ENCODE peak calls at places on chromosomes 13 and 19, in seven cellular contexts. N is NCI-H2029 treated with DMSO at 0.1 percent for 48 hours, S is HCT116, J is substantia nigra, K is AG04450, L is stomach, F is fibroblast of pulmonary artery. V is an unnamed sample.

GRCh38 chr19:29483944-29484581 is 41.7 kb upstream of the VSTM2B start:
- DNase-seq in K (no peak), L (no peak), N (no peak), F (no peak), J (no peak), S (no peak), V (no peak)

GRCh38 chr13:51862965-51863364 is 1.2 kb downstream of the CCDC70 start:
- DNase-seq in F (no peak), N (no peak), L (no peak), S (no peak), K (no peak), J (no peak), V (no peak)

GRCh38 chr19:447816-448546 is 12.9 kb downstream of the SHC2 start:
- DNase-seq in S (no peak), F (peak), N (no peak), J (no peak), K (no peak), L (no peak), V (no peak)

GRCh38 chr19:19860756-19861390 is 4.8 kb upstream of the ZNF253 start:
- DNase-seq in J (no peak), F (no peak), K (no peak), N (peak), S (no peak), L (no peak), V (no peak)

GRCh38 chr13:110957181-110957884 is 42.5 kb upstream of the ANKRD10 start:
- DNase-seq in K (no peak), J (no peak), S (peak), L (no peak), N (no peak), F (no peak), V (no peak)

GRCh38 chr19:18439025-18439909 is 1.3 kb upstream of the ISYNA1 start:
- DNase-seq in N (no peak), S (no peak), K (no peak), L (peak), J (no peak), F (peak), V (peak)

GRCh38 chr19:10848208-10848843 is at the start of gene C19orf38:
- DNase-seq in J (no peak), F (peak), K (no peak), S (no peak), N (no peak), L (no peak), V (no peak)

GRCh38 chr19:17525141-17525540 is 13.7 kb downstream of the PGLS start:
- DNase-seq in J (no peak), S (no peak), L (no peak), K (no peak), N (no peak), F (no peak), V (no peak)

GRCh38 chr19:36436531-36436930 is 18.1 kb upstream of the ZFP82 start:
- DNase-seq in K (no peak), L (no peak), J (no peak), S (no peak), N (no peak), F (peak), V (no peak)

GRCh38 chr19:55486971-55487883 is 1.0 kb upstream of the SSC5D start:
- DNase-seq in N (no peak), K (peak), S (no peak), F (peak), L (no peak), J (no peak), V (peak)

GRCh38 chr19:29201849-29202248 is 11.1 kb downstream of the UQCRFS1 start:
- DNase-seq in F (no peak), S (no peak), L (no peak), N (no peak), K (no peak), J (no peak), V (no peak)

GRCh38 chr19:43639507-43640423 is at the start of gene CADM4:
- DNase-seq in L (peak), J (peak), K (no peak), F (no peak), N (no peak), S (no peak), V (no peak)

GRCh38 chr13:35818577-35819165 is 312.5 kb downstream of the DCLK1 start:
- DNase-seq in L (no peak), N (peak), J (no peak), S (peak), K (no peak), F (peak), V (no peak)

GRCh38 chr13:79686441-79686840 is 205.5 kb downstream of the NDFIP2 start:
- DNase-seq in S (no peak), L (no peak), N (no peak), J (no peak), K (no peak), F (peak), V (no peak)

GRCh38 chr19:11673608-11674041 is 65.1 kb downstream of the ZNF823 start:
- DNase-seq in K (no peak), S (no peak), N (peak), L (peak), F (peak), J (peak), V (peak)

GRCh38 chr13:29707876-29708543 is 112.5 kb upstream of the SLC7A1 start:
- DNase-seq in J (no peak), N (no peak), K (peak), L (peak), F (peak), S (peak), V (no peak)

GRCh38 chr19:42816901-42817300 is 51.4 kb upstream of the PSG8 start:
- DNase-seq in S (no peak), N (no peak), J (no peak), K (no peak), L (no peak), F (no peak), V (no peak)

GRCh38 chr13:36819064-36819810 is at the start of gene RFXAP:
- DNase-seq in K (peak), J (peak), S (peak), N (peak), L (peak), F (peak), V (peak)

GRCh38 chr13:40446365-40446764 is 220.1 kb downstream of the FOXO1 start:
- DNase-seq in S (no peak), K (no peak), J (no peak), L (no peak), N (no peak), F (peak), V (peak)

V was measured in astrocyte.